ENCODE peak calls at places on chromosome 10, in four cellular contexts. M, D, U and H are unnamed samples.

GRCh38 chr10:95788830-95789229 is 32.9 kb downstream of the ENTPD1 start:
- DNase-seq in D (no peak), U (no peak), M (no peak), H (no peak)

GRCh38 chr10:101133489-101134298 is 2.6 kb downstream of the TLX1 start:
- DNase-seq in M (no peak), D (no peak), U (no peak), H (no peak)

GRCh38 chr10:49184642-49185111 is 3.5 kb downstream of the TMEM273 start:
- DNase-seq in M (no peak), U (no peak), D (peak), H (no peak)

GRCh38 chr10:110774069-110775021 is 97.4 kb upstream of the PDCD4 start:
- DNase-seq in U (peak), M (no peak), D (peak), H (peak)

GRCh38 chr10:55476129-55476528 is 675.1 kb upstream of the PCDH15 start:
- DNase-seq in M (no peak), D (no peak), U (no peak), H (no peak)

GRCh38 chr10:33157108-33157507 is 177.4 kb downstream of the NRP1 start:
- DNase-seq in D (no peak), M (no peak), U (no peak), H (no peak)

GRCh38 chr10:11861341-11861740 is 38.2 kb downstream of the PROSER2 start:
- DNase-seq in D (no peak), U (no peak), M (no peak), H (no peak)

GRCh38 chr10:23157691-23158369 is 34.3 kb upstream of the PTF1A start:
- DNase-seq in U (peak), M (no peak), D (peak), H (peak)

GRCh38 chr10:113709221-113709838 is 29.6 kb downstream of the CASP7 start:
- DNase-seq in M (no peak), D (no peak), U (no peak), H (no peak)

GRCh38 chr10:88896336-88897018 is 16.4 kb downstream of the STAMBPL1 start:
- DNase-seq in D (no peak), M (no peak), U (peak), H (peak)

GRCh38 chr10:42926831-42927230 is 144.2 kb downstream of the BMS1 start:
- DNase-seq in M (no peak), D (no peak), U (no peak), H (no peak)

GRCh38 chr10:125159486-125159931 is 854 bp downstream of the CTBP2 start:
- DNase-seq in M (no peak), U (no peak), D (no peak), H (no peak)

GRCh38 chr10:42574336-42574735 is 64.0 kb downstream of the ZNF33B start:
- DNase-seq in D (no peak), U (no peak), M (no peak), H (no peak)

GRCh38 chr10:116836902-116837513 is 12.3 kb upstream of the ENO4 start:
- DNase-seq in D (peak), M (no peak), U (no peak), H (no peak)

GRCh38 chr10:86234102-86234501 is 132.5 kb downstream of the GRID1 start:
- DNase-seq in D (no peak), U (no peak), M (no peak), H (no peak)

GRCh38 chr10:93995598-93996271 is 2.0 kb downstream of the PLCE1 start:
- DNase-seq in D (no peak), M (no peak), U (no peak), H (no peak)

GRCh38 chr10:86178401-86179142 is 188.0 kb downstream of the GRID1 start:
- DNase-seq in M (peak), U (peak), D (peak), H (peak)

GRCh38 chr10:60979667-60980104 is 35.7 kb upstream of the RHOBTB1 start:
- DNase-seq in M (no peak), D (peak), U (no peak), H (no peak)

GRCh38 chr10:13117842-13118783 is 18.1 kb downstream of the OPTN start:
- DNase-seq in U (no peak), M (no peak), D (no peak), H (no peak)

GRCh38 chr10:7170626-7171322 is 240.1 kb downstream of the SFMBT2 start:
- DNase-seq in M (no peak), U (no peak), D (no peak), H (no peak)

GRCh38 chr10:47050618-47051455 is 139.6 kb downstream of the PTPN20 start:
- DNase-seq in M (no peak), D (no peak), U (no peak), H (no peak)

GRCh38 chr10:122271076-122271475 is at the start of gene BTBD16:
- DNase-seq in U (no peak), M (no peak), D (no peak), H (no peak)

GRCh38 chr10:98516352-98516751 is 69.6 kb upstream of the HPS1 start:
- DNase-seq in D (no peak), M (no peak), U (no peak), H (no peak)

GRCh38 chr10:29807407-29807806 is 172.6 kb upstream of the SVIL start:
- DNase-seq in D (no peak), M (no peak), U (no peak), H (no peak)

GRCh38 chr10:126256864-126257263 is 131.4 kb downstream of the ADAM12 start:
- DNase-seq in D (no peak), M (no peak), U (no peak), H (no peak)

GRCh38 chr10:62244785-62245595 is 23.7 kb downstream of the RTKN2 start:
- DNase-seq in D (peak), U (peak), M (no peak), H (peak)

GRCh38 chr10:9097206-9097990 is 1042.9 kb downstream of the GATA3 start:
- DNase-seq in D (no peak), U (no peak), M (no peak), H (no peak)

GRCh38 chr10:100479059-100479458 is 16.2 kb downstream of the WNT8B start:
- DNase-seq in M (no peak), U (no peak), D (no peak), H (no peak)

GRCh38 chr10:104259456-104259855 is 4.8 kb downstream of the GSTO1 start:
- DNase-seq in D (no peak), U (no peak), M (no peak), H (no peak)

GRCh38 chr10:106571216-106571954 is 593.1 kb downstream of the SORCS1 start:
- DNase-seq in U (no peak), D (peak), M (no peak), H (no peak)

GRCh38 chr10:124245191-124245590 is 151.8 kb upstream of the CHST15 start:
- DNase-seq in U (no peak), D (no peak), M (no peak), H (no peak)

GRCh38 chr10:89798092-89798491 is 96.7 kb downstream of the KIF20B start:
- DNase-seq in D (no peak), M (no peak), U (no peak), H (no peak)

GRCh38 chr10:3418901-3419300 is 246.3 kb upstream of the PITRM1 start:
- DNase-seq in U (no peak), M (no peak), D (no peak), H (no peak)

GRCh38 chr10:98106531-98106930 is 27.9 kb upstream of the R3HCC1L start:
- DNase-seq in M (no peak), U (no peak), D (no peak), H (no peak)

GRCh38 chr10:627032-627992 is 62.2 kb downstream of the DIP2C start:
- DNase-seq in D (no peak), M (no peak), U (no peak), H (no peak)

DNA sequence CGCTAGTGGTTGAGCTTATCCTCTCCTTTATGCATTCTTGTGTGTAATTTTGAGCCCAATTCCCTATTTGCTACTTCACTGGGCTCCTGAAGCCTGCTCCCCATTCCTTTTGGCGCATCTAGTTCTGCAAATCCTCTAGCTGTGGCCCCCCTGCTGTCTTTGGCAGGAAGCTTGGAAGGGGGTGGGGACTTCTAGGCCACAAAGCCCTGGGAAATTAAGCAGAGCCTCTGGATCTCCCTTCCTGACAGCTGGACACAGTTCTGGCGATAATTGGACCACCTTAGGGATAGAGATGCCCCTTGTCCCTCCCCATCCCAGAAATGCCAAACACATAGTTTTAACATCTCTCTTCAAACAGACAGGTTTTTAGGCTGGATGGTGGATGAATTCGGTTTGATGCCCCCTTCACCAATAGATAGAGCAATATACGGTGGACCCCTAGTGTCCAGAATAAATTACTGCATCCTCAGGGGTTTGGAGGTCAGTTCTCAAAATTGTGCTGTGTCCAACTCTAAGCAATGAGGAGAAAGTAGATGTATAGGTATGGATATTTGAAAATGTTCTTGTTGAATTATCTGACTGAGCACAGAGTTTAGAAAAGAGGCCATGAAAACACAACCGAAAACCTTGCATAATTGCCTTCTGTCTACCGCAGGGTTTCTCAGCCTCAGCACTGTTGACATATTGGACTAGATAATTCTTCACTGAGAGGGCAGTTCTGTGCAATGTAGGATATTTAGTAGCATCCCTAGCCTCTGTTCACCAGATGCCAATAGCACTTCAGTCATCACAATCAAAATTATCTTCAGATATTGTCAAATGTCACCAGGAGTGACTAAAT is 75.5 kb downstream of the PAPSS2 start:
- DNase-seq in D (peak), M (peak), U (peak), H (peak)
- TF ChIP-seq YY1 in D (no peak), M (no peak), U (no peak), H (no peak)

GRCh38 chr10:4770766-4771553 is 55.0 kb upstream of the AKR1E2 start:
- DNase-seq in D (no peak), U (peak), M (no peak), H (peak)
- TF ChIP-seq FOSL1 in D (peak), U (no peak), M (no peak), H (peak)

GRCh38 chr10:27861781-27862180 is 116.2 kb upstream of the MKX start:
- DNase-seq in U (no peak), M (no peak), D (no peak), H (no peak)
- TF ChIP-seq YY1 in U (no peak), M (no peak), D (no peak), H (no peak)

DNA sequence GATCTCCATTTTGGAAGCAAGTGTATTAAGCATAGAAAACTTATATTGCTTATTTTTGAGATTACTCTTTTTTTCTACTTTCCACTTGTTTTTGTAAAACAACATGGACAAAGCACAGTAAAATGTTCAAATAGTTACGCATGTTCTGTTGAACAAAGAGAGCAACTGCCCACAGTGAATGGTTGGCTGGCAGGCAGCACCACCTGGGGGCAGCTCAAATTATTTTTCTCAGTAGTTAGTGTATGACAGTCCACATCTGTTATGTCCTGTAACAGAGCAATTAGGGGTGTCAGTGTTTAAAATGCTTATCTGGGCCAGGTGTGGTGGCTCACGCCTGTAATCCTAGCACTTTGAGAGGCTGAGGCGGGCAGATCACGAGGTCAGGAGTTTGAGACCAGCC is 46.1 kb upstream of the CACUL1 start:
- DNase-seq in D (peak), U (peak), M (no peak), H (no peak)
- TF ChIP-seq FOSL1 in D (no peak), U (no peak), M (no peak), H (no peak)

DNA sequence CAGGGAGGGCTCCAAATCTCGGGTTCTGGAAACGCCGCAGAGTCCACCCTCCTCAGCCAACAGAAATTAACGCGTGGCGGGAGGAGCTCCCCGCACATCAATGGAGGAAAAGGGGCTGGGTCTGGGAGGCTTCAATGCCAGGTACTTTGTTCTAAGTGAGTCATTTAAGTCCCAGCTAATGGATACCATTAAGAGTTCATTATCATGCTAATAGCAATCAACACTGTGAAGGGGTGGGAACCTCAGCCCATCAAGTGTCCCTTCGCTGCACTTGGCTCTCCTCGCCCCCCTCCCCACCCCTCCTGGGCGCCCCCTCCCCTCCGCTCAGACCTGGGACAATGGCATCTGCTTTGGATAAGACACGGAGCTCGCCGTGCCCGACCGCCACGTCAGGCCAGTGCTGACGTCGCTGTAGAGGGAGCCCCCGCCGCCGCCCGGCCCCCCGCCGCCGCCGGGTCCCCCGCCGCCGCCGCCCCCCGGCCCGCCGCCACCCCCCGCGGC is 3.0 kb downstream of the FZD8 start:
- DNase-seq in M (no peak), D (no peak), U (no peak), H (no peak)
- TF ChIP-seq YY1 in M (peak), D (no peak), U (no peak), H (no peak)

DNA sequence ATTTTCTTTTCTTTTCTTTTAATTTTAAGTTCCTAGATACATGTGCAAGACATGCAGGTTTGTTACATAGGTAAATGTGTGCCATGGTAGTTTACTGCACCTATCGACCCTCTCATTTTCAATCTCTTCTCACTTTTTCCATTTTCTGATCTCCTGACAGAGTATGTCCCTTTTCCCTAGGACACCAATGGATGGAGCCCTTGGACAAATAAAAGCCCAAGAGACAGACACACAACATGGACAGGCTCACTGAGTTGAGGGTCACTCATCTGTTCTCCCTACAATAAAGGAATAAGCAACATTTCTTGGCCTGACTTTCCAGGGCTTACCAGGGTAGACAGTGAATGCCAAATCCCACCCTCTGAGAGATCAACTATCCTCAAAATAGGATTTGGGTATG is 15.2 kb upstream of the UBE2D1 start:
- DNase-seq in U (peak), M (no peak), D (peak), H (no peak)
- TF ChIP-seq FOSL1 in U (no peak), M (no peak), D (no peak), H (no peak)